ENCODE peak calls at places on chromosomes 6 and 20, in five cellular contexts. T is stimulated activated CD4-positive, alpha-beta T cell treated with anti-CD3 and anti-CD28 coated beads, Interleukin-15, amount 100 ng/mL, for 1 hour; Q is right lobe of liver; R is stimulated activated naive CD8-positive, alpha-beta T cell treated with anti-CD3 and anti-CD28 coated beads, Interleukin-15, Interleukin-2, amounts not matched to agents 100 U/mL and 50 U/mL, for 24 hours; O is caudate nucleus. V is an unnamed sample.

GRCh38 chr6:39043776-39044175 is 4.8 kb upstream of the GLP1R start:
- DNase-seq in T (no peak), Q (no peak), R (no peak), O (no peak), V (no peak)

GRCh38 chr6:169678342-169678741 is 23.5 kb downstream of the WDR27 start:
- DNase-seq in T (no peak), Q (no peak), R (no peak), O (no peak), V (no peak)

GRCh38 chr6:28393912-28394662 is 5.5 kb downstream of the ZSCAN12 start:
- DNase-seq in T (no peak), Q (no peak), R (no peak), O (peak), V (no peak)

GRCh38 chr6:51618563-51618962 is 468.9 kb downstream of the PKHD1 start:
- DNase-seq in T (no peak), Q (no peak), R (no peak), O (no peak), V (no peak)

GRCh38 chr6:75376347-75377024 is 91.9 kb upstream of the TMEM30A start:
- DNase-seq in T (no peak), Q (no peak), R (no peak), O (no peak), V (no peak)

GRCh38 chr6:136923954-136924291 is 1.8 kb downstream of the SLC35D3 start:
- DNase-seq in T (no peak), Q (no peak), R (no peak), O (no peak), V (no peak)

GRCh38 chr6:55528624-55529023 is 50.4 kb downstream of the HMGCLL1 start:
- DNase-seq in T (no peak), Q (no peak), R (no peak), O (no peak), V (no peak)

GRCh38 chr6:151291145-151292055 is 51.6 kb downstream of the AKAP12 start:
- DNase-seq in T (no peak), Q (no peak), R (no peak), O (no peak), V (no peak)

GRCh38 chr20:25039697-25040437 is 18.1 kb downstream of the ACSS1 start:
- DNase-seq in T (no peak), Q (peak), R (no peak), O (peak), V (peak)

GRCh38 chr20:38343107-38343797 is 3.0 kb upstream of the LBP start:
- DNase-seq in T (no peak), Q (peak), R (no peak), O (no peak), V (no peak)

GRCh38 chr6:37636801-37637561 is 60.7 kb downstream of the MDGA1 start:
- DNase-seq in T (no peak), Q (no peak), R (no peak), O (no peak), V (no peak)

GRCh38 chr6:127832381-127832780 is 68.5 kb downstream of the THEMIS start:
- DNase-seq in T (no peak), Q (no peak), R (no peak), O (no peak), V (no peak)

GRCh38 chr6:22432060-22432459 is 135.2 kb upstream of the PRL start:
- DNase-seq in T (no peak), Q (no peak), R (no peak), O (no peak), V (no peak)

GRCh38 chr6:49332781-49333180 is 130.3 kb downstream of the MMUT start:
- DNase-seq in T (no peak), Q (no peak), R (no peak), O (no peak), V (no peak)

GRCh38 chr6:165636415-165637048 is 26.5 kb downstream of the PDE10A start:
- DNase-seq in T (no peak), Q (no peak), R (no peak), O (no peak), V (no peak)

GRCh38 chr6:1424306-1424927 is 35.0 kb downstream of the FOXF2 start:
- DNase-seq in T (no peak), Q (no peak), R (peak), O (peak), V (no peak)

GRCh38 chr20:17691758-17692157 is 8.0 kb upstream of the BANF2 start:
- DNase-seq in T (no peak), Q (no peak), R (no peak), O (peak), V (no peak)

GRCh38 chr6:166019214-166019613 is 148.4 kb downstream of the TBXT start:
- DNase-seq in T (no peak), Q (no peak), R (no peak), O (no peak), V (no peak)

GRCh38 chr6:82385102-82385501 is 21.5 kb downstream of the TPBG start:
- DNase-seq in T (no peak), Q (no peak), R (no peak), O (no peak), V (no peak)

GRCh38 chr6:81491486-81492101 is 260.9 kb downstream of the TENT5A start:
- DNase-seq in T (no peak), Q (no peak), R (no peak), O (no peak), V (no peak)

GRCh38 chr20:17635320-17635673 is 46.7 kb downstream of the RRBP1 start:
- DNase-seq in T (no peak), Q (no peak), R (no peak), O (no peak), V (no peak)

GRCh38 chr6:137237413-137238170 is 18.4 kb upstream of the IFNGR1 start:
- DNase-seq in T (no peak), Q (no peak), R (no peak), O (no peak), V (no peak)

GRCh38 chr20:409697-410559 is 1.8 kb downstream of the RBCK1 start:
- DNase-seq in T (no peak), Q (no peak), R (peak), O (no peak), V (no peak)

GRCh38 chr6:163354085-163354484 is 60.4 kb upstream of the QKI start:
- DNase-seq in T (no peak), Q (no peak), R (no peak), O (no peak), V (no peak)

GRCh38 chr6:24100336-24100735 is 25.7 kb upstream of the NRSN1 start:
- DNase-seq in T (no peak), Q (no peak), R (no peak), O (no peak), V (no peak)

GRCh38 chr6:75143186-75143585 is 62.7 kb downstream of the COL12A1 start:
- DNase-seq in T (no peak), Q (no peak), R (no peak), O (no peak), V (no peak)

GRCh38 chr20:34712525-34713192 is 8.5 kb downstream of the TP53INP2 start:
- DNase-seq in T (no peak), Q (no peak), R (no peak), O (no peak), V (no peak)

GRCh38 chr6:101597711-101598110 is 204.2 kb downstream of the GRIK2 start:
- DNase-seq in T (no peak), Q (no peak), R (no peak), O (no peak), V (no peak)

GRCh38 chr6:120872262-120872578 is 462.1 kb downstream of the TBC1D32 start:
- DNase-seq in T (no peak), Q (no peak), R (no peak), O (no peak), V (no peak)

GRCh38 chr6:36984581-36985383 is 1.2 kb downstream of the MTCH1 start:
- DNase-seq in T (peak), Q (no peak), R (peak), O (no peak), V (no peak)

GRCh38 chr20:31859266-31859997 is 10.9 kb downstream of the DUSP15 start:
- DNase-seq in T (no peak), Q (peak), R (no peak), O (no peak), V (no peak)

GRCh38 chr6:127582777-127583462 is 5.9 kb downstream of the C6orf58 start:
- DNase-seq in T (no peak), Q (no peak), R (no peak), O (no peak), V (no peak)

V was measured in nucleus accumbens.